ENCODE peak calls at places on chromosomes 16 and 17, in four cellular contexts. Y, D, X and T are unnamed samples.

GRCh38 chr16:2436110-2436509 is 6.9 kb downstream of the CCNF start:
- DNase-seq in Y (no peak), D (no peak), X (no peak), T (no peak)

GRCh38 chr16:26816885-26817571 is 249.7 kb upstream of the C16orf82 start:
- DNase-seq in Y (peak; percentile 36), D (no peak), X (no peak), T (no peak)

GRCh38 chr16:81181013-81181720 is 57.3 kb upstream of the BCO1 start:
- DNase-seq in Y (peak; percentile 97), D (peak; percentile 17), X (no peak), T (no peak)

GRCh38 chr17:82304826-82305726 is 12.3 kb downstream of the CD7 start:
- DNase-seq in Y (no peak), D (no peak), X (no peak), T (no peak)

GRCh38 chr16:84103678-84104077 is 13.1 kb downstream of the MBTPS1 start:
- DNase-seq in Y (no peak), D (no peak), X (no peak), T (no peak)

GRCh38 chr17:79925242-79925957 is 86.2 kb upstream of the CBX4 start:
- DNase-seq in Y (peak; percentile 41), D (no peak), X (no peak), T (no peak)

GRCh38 chr16:15055141-15056053 is 477 bp downstream of the NTAN1 start:
- DNase-seq in Y (peak; percentile 34), D (peak; percentile 72), X (no peak), T (peak; percentile 40)

GRCh38 chr17:71003736-71004135 is 834.4 kb downstream of the KCNJ2 start:
- DNase-seq in Y (no peak), D (no peak), X (no peak), T (no peak)

GRCh38 chr17:77959926-77960521 is 1.5 kb downstream of the TNRC6C start:
- DNase-seq in Y (peak; percentile 53), D (peak; percentile 28), X (no peak), T (no peak)

GRCh38 chr17:8126306-8127066 is 2.6 kb upstream of the HES7 start:
- DNase-seq in Y (peak; percentile 64), D (peak; percentile 24), X (peak; percentile 47), T (no peak)

GRCh38 chr16:79158337-79158736 is 442.2 kb downstream of the MAF start:
- DNase-seq in Y (no peak), D (no peak), X (no peak), T (no peak)

GRCh38 chr16:1458336-1458976 is 14.1 kb upstream of the CCDC154 start:
- DNase-seq in Y (peak; percentile 26), D (no peak), X (no peak), T (no peak)

GRCh38 chr17:67076290-67076689 is 31.9 kb downstream of the CACNG1 start:
- DNase-seq in Y (no peak), D (no peak), X (no peak), T (no peak)